ENCODE peak calls at places on chromosomes 13 and 19, in nine cellular contexts. One of them, this sample, is unnamed.

GRCh38 chr13:35393886-35394285 is 82.6 kb downstream of the MAB21L1 start:
- DNase-seq in neural progenitor cell: no peak
- DNase-seq in HL-60: no peak
- DNase-seq in heart left ventricle: no peak
- DNase-seq in epithelial cell of esophagus: peak
- DNase-seq in kidney: no peak
- DNase-seq in cardiac muscle cell: no peak
- DNase-seq in progenitor cell of endocrine pancreas: no peak
- DNase-seq in osteocyte: no peak
- DNase-seq in this sample: no peak

GRCh38 chr13:46614582-46614981 is 61.6 kb downstream of the LRCH1 start:
- DNase-seq in neural progenitor cell: no peak
- DNase-seq in HL-60: no peak
- DNase-seq in heart left ventricle: no peak
- DNase-seq in epithelial cell of esophagus: peak
- DNase-seq in kidney: no peak
- DNase-seq in cardiac muscle cell: peak
- DNase-seq in progenitor cell of endocrine pancreas: no peak
- DNase-seq in osteocyte: no peak
- DNase-seq in this sample: no peak

GRCh38 chr13:112445411-112446271 is 69.5 kb downstream of the SPACA7 start:
- DNase-seq in neural progenitor cell: no peak
- DNase-seq in HL-60: no peak
- DNase-seq in heart left ventricle: no peak
- DNase-seq in epithelial cell of esophagus: no peak
- DNase-seq in kidney: peak
- DNase-seq in cardiac muscle cell: no peak
- DNase-seq in progenitor cell of endocrine pancreas: no peak
- DNase-seq in osteocyte: peak
- DNase-seq in this sample: no peak

GRCh38 chr19:42295342-42295741 is 6.6 kb upstream of the PRR19 start:
- DNase-seq in neural progenitor cell: no peak
- DNase-seq in HL-60: no peak
- DNase-seq in heart left ventricle: no peak
- DNase-seq in epithelial cell of esophagus: no peak
- DNase-seq in kidney: no peak
- DNase-seq in cardiac muscle cell: no peak
- DNase-seq in progenitor cell of endocrine pancreas: no peak
- DNase-seq in osteocyte: no peak
- DNase-seq in this sample: no peak

GRCh38 chr13:65260938-65261880 is 1968.9 kb downstream of the PCDH9 start:
- DNase-seq in neural progenitor cell: no peak
- DNase-seq in HL-60: no peak
- DNase-seq in heart left ventricle: no peak
- DNase-seq in epithelial cell of esophagus: no peak
- DNase-seq in kidney: no peak
- DNase-seq in cardiac muscle cell: peak
- DNase-seq in progenitor cell of endocrine pancreas: no peak
- DNase-seq in osteocyte: no peak
- DNase-seq in this sample: no peak

GRCh38 chr13:33172400-33172799 is 113.2 kb downstream of the STARD13 start:
- DNase-seq in neural progenitor cell: no peak
- DNase-seq in HL-60: no peak
- DNase-seq in heart left ventricle: no peak
- DNase-seq in epithelial cell of esophagus: no peak
- DNase-seq in kidney: no peak
- DNase-seq in cardiac muscle cell: no peak
- DNase-seq in progenitor cell of endocrine pancreas: no peak
- DNase-seq in osteocyte: no peak
- DNase-seq in this sample: no peak

GRCh38 chr13:33725340-33725739 is 92.6 kb upstream of the RFC3 start:
- DNase-seq in neural progenitor cell: no peak
- DNase-seq in HL-60: no peak
- DNase-seq in heart left ventricle: no peak
- DNase-seq in epithelial cell of esophagus: no peak
- DNase-seq in kidney: no peak
- DNase-seq in cardiac muscle cell: no peak
- DNase-seq in progenitor cell of endocrine pancreas: no peak
- DNase-seq in osteocyte: no peak
- DNase-seq in this sample: no peak

GRCh38 chr19:58553799-58554493 is 959 bp downstream of the CHMP2A start:
- DNase-seq in neural progenitor cell: no peak
- DNase-seq in HL-60: no peak
- DNase-seq in heart left ventricle: no peak
- DNase-seq in epithelial cell of esophagus: no peak
- DNase-seq in kidney: peak
- DNase-seq in cardiac muscle cell: no peak
- DNase-seq in progenitor cell of endocrine pancreas: no peak
- DNase-seq in osteocyte: no peak
- DNase-seq in this sample: no peak

GRCh38 chr13:57629821-57630235 is 1.7 kb upstream of the PCDH17 start:
- DNase-seq in neural progenitor cell: peak
- DNase-seq in HL-60: no peak
- DNase-seq in heart left ventricle: peak
- DNase-seq in epithelial cell of esophagus: peak
- DNase-seq in kidney: peak
- DNase-seq in cardiac muscle cell: peak
- DNase-seq in progenitor cell of endocrine pancreas: peak
- DNase-seq in osteocyte: peak
- DNase-seq in this sample: peak

DNA sequence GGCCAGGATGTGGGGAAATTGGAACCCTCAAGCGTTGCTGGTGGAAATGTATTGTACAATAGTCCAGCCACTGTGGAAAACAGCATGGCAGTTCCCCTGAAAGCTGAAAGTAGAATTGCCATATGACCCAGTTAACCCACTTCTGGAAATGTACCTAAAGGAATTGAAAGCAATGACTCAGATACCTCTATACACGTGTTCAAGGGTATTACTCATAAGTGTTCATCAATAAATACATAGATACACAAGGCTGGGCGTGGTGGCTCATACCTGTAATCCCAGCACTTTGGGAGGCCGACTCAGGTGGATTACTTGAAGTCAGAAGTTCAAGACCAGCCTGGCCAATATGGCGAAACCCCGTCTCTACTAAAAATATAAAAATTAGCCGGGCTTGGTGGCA is 71.9 kb upstream of the IRS2 start:
- DNase-seq in neural progenitor cell: no peak
- DNase-seq in HL-60: no peak
- DNase-seq in heart left ventricle: no peak
- DNase-seq in epithelial cell of esophagus: peak
- DNase-seq in kidney: no peak
- DNase-seq in cardiac muscle cell: no peak
- DNase-seq in progenitor cell of endocrine pancreas: no peak
- DNase-seq in osteocyte: no peak
- DNase-seq in this sample: no peak
- TF ChIP-seq CTCF in neural progenitor cell: no peak
- TF ChIP-seq CTCF in HL-60: no peak
- TF ChIP-seq CTCF in heart left ventricle: no peak
- TF ChIP-seq CTCF in epithelial cell of esophagus: no peak
- TF ChIP-seq CTCF in kidney: no peak
- TF ChIP-seq CTCF in cardiac muscle cell: no peak
- TF ChIP-seq CTCF in progenitor cell of endocrine pancreas: no peak
- TF ChIP-seq CTCF in osteocyte: no peak
- TF ChIP-seq CTCF in this sample: no peak

GRCh38 chr13:98466634-98467236 is 110.2 kb downstream of the STK24 start:
- DNase-seq in neural progenitor cell: peak
- DNase-seq in HL-60: no peak
- DNase-seq in heart left ventricle: no peak
- DNase-seq in epithelial cell of esophagus: peak
- DNase-seq in kidney: peak
- DNase-seq in cardiac muscle cell: peak
- DNase-seq in progenitor cell of endocrine pancreas: peak
- DNase-seq in osteocyte: no peak
- DNase-seq in this sample: peak
- TF ChIP-seq CTCF in neural progenitor cell: peak
- TF ChIP-seq CTCF in HL-60: peak
- TF ChIP-seq CTCF in heart left ventricle: peak
- TF ChIP-seq CTCF in epithelial cell of esophagus: peak
- TF ChIP-seq CTCF in kidney: peak
- TF ChIP-seq CTCF in cardiac muscle cell: peak
- TF ChIP-seq CTCF in progenitor cell of endocrine pancreas: peak
- TF ChIP-seq CTCF in osteocyte: peak
- TF ChIP-seq CTCF in this sample: peak

GRCh38 chr19:19997656-19998268 is 41.5 kb downstream of the ZNF682 start:
- DNase-seq in neural progenitor cell: peak
- DNase-seq in HL-60: no peak
- DNase-seq in heart left ventricle: peak
- DNase-seq in epithelial cell of esophagus: peak
- DNase-seq in kidney: no peak
- DNase-seq in cardiac muscle cell: no peak
- DNase-seq in progenitor cell of endocrine pancreas: no peak
- DNase-seq in osteocyte: no peak
- DNase-seq in this sample: peak
- TF ChIP-seq CTCF in neural progenitor cell: peak
- TF ChIP-seq CTCF in HL-60: peak
- TF ChIP-seq CTCF in heart left ventricle: peak
- TF ChIP-seq CTCF in epithelial cell of esophagus: peak
- TF ChIP-seq CTCF in kidney: peak
- TF ChIP-seq CTCF in cardiac muscle cell: peak
- TF ChIP-seq CTCF in progenitor cell of endocrine pancreas: peak
- TF ChIP-seq CTCF in osteocyte: peak
- TF ChIP-seq CTCF in this sample: peak

GRCh38 chr19:10984166-10984735 is 23.4 kb downstream of the SMARCA4 start:
- DNase-seq in neural progenitor cell: no peak
- DNase-seq in HL-60: no peak
- DNase-seq in heart left ventricle: no peak
- DNase-seq in epithelial cell of esophagus: no peak
- DNase-seq in kidney: no peak
- DNase-seq in cardiac muscle cell: no peak
- DNase-seq in progenitor cell of endocrine pancreas: no peak
- DNase-seq in osteocyte: no peak
- DNase-seq in this sample: no peak
- TF ChIP-seq CTCF in neural progenitor cell: no peak
- TF ChIP-seq CTCF in HL-60: no peak
- TF ChIP-seq CTCF in heart left ventricle: no peak
- TF ChIP-seq CTCF in epithelial cell of esophagus: no peak
- TF ChIP-seq CTCF in kidney: no peak
- TF ChIP-seq CTCF in cardiac muscle cell: no peak
- TF ChIP-seq CTCF in progenitor cell of endocrine pancreas: peak
- TF ChIP-seq CTCF in osteocyte: no peak
- TF ChIP-seq CTCF in this sample: no peak

GRCh38 chr13:98471895-98472294 is 105.0 kb downstream of the STK24 start:
- DNase-seq in neural progenitor cell: no peak
- DNase-seq in HL-60: no peak
- DNase-seq in heart left ventricle: peak
- DNase-seq in epithelial cell of esophagus: no peak
- DNase-seq in kidney: peak
- DNase-seq in cardiac muscle cell: no peak
- DNase-seq in progenitor cell of endocrine pancreas: no peak
- DNase-seq in osteocyte: no peak
- DNase-seq in this sample: no peak

GRCh38 chr13:98473135-98473791 is 103.6 kb downstream of the STK24 start:
- DNase-seq in neural progenitor cell: no peak
- DNase-seq in HL-60: no peak
- DNase-seq in heart left ventricle: peak
- DNase-seq in epithelial cell of esophagus: no peak
- DNase-seq in kidney: peak
- DNase-seq in cardiac muscle cell: no peak
- DNase-seq in progenitor cell of endocrine pancreas: no peak
- DNase-seq in osteocyte: no peak
- DNase-seq in this sample: no peak

GRCh38 chr13:98468929-98469328 is 108.0 kb downstream of the STK24 start:
- DNase-seq in neural progenitor cell: no peak
- DNase-seq in HL-60: no peak
- DNase-seq in heart left ventricle: no peak
- DNase-seq in epithelial cell of esophagus: no peak
- DNase-seq in kidney: peak
- DNase-seq in cardiac muscle cell: no peak
- DNase-seq in progenitor cell of endocrine pancreas: no peak
- DNase-seq in osteocyte: no peak
- DNase-seq in this sample: no peak

GRCh38 chr13:98468352-98468751 is 108.6 kb downstream of the STK24 start:
- DNase-seq in neural progenitor cell: no peak
- DNase-seq in HL-60: no peak
- DNase-seq in heart left ventricle: no peak
- DNase-seq in epithelial cell of esophagus: no peak
- DNase-seq in kidney: peak
- DNase-seq in cardiac muscle cell: no peak
- DNase-seq in progenitor cell of endocrine pancreas: no peak
- DNase-seq in osteocyte: no peak
- DNase-seq in this sample: no peak

GRCh38 chr13:98470920-98471319 is 106.0 kb downstream of the STK24 start:
- DNase-seq in neural progenitor cell: no peak
- DNase-seq in HL-60: no peak
- DNase-seq in heart left ventricle: no peak
- DNase-seq in epithelial cell of esophagus: no peak
- DNase-seq in kidney: no peak
- DNase-seq in cardiac muscle cell: no peak
- DNase-seq in progenitor cell of endocrine pancreas: no peak
- DNase-seq in osteocyte: no peak
- DNase-seq in this sample: no peak
- TF ChIP-seq CTCF in neural progenitor cell: no peak
- TF ChIP-seq CTCF in HL-60: no peak
- TF ChIP-seq CTCF in heart left ventricle: no peak
- TF ChIP-seq CTCF in epithelial cell of esophagus: no peak
- TF ChIP-seq CTCF in kidney: no peak
- TF ChIP-seq CTCF in cardiac muscle cell: no peak
- TF ChIP-seq CTCF in progenitor cell of endocrine pancreas: no peak
- TF ChIP-seq CTCF in osteocyte: no peak
- TF ChIP-seq CTCF in this sample: no peak

DNA sequence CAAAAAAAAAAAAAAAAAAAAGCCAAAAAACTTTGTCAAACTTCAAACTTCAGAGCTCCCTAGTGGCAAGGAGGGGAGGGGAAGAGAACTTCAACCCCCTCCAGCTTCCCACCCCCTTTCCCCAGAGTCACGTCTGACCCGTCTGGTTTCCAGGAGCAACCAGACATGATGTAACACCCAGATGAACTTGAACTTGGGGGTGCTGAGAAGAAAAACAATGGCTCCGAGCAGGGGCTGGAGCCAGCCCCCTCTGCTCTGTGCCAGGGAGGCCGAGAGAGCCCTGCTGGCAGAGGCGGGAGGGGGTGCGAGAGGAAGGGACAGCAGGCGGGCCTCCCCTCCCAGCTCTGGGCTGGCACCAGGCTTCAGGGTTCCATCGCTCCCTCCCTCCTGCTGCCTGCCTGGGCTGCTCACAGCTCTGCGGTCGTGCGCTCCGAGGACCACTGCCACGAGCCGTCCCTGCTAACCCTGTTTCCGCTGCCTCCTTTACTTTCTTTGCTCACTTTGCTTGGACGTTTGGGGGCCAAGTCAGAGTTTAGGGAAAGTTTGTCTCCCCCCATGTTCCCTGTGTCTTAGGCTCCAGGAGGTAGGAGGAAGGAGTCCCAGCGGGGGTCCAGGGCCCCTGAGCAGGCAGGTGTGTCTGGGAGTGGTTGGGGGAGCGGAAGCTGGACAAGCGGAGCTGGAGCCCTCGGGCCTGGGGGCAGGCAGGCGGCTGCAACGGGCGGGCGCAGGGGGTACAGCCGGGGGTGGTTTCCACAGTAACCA is 11.1 kb downstream of the LYL1 start:
- DNase-seq in neural progenitor cell: peak
- DNase-seq in HL-60: no peak
- DNase-seq in heart left ventricle: peak
- DNase-seq in epithelial cell of esophagus: no peak
- DNase-seq in kidney: no peak
- DNase-seq in cardiac muscle cell: peak
- DNase-seq in progenitor cell of endocrine pancreas: no peak
- DNase-seq in osteocyte: peak
- DNase-seq in this sample: no peak
- TF ChIP-seq CTCF in neural progenitor cell: no peak
- TF ChIP-seq CTCF in HL-60: no peak
- TF ChIP-seq CTCF in heart left ventricle: no peak
- TF ChIP-seq CTCF in epithelial cell of esophagus: no peak
- TF ChIP-seq CTCF in kidney: no peak
- TF ChIP-seq CTCF in cardiac muscle cell: peak
- TF ChIP-seq CTCF in progenitor cell of endocrine pancreas: no peak
- TF ChIP-seq CTCF in osteocyte: no peak
- TF ChIP-seq CTCF in this sample: no peak

This sample was measured in endothelial cell.